ENCODE peak calls at places on chromosomes 3 and 15, in five cellular contexts. One of them, this sample, is unnamed.

GRCh38 chr3:126454026-126454425 is 21.7 kb downstream of the ZXDC start:
- DNase-seq in EL: no peak
- DNase-seq in brain microvascular endothelial cell: no peak
- DNase-seq in activated T-cell treated with anti-CD3 and anti-CD28 coated beads, Interleukin-2, amount 50 U/mL, for 4 hours: no peak
- DNase-seq in astrocyte: no peak
- DNase-seq in this sample: no peak

GRCh38 chr3:174376346-174376745 is 482.8 kb upstream of the NAALADL2 start:
- DNase-seq in brain microvascular endothelial cell: no peak
- DNase-seq in activated T-cell treated with anti-CD3 and anti-CD28 coated beads, Interleukin-2, amount 50 U/mL, for 4 hours: no peak
- DNase-seq in EL: peak
- DNase-seq in astrocyte: peak
- DNase-seq in this sample: no peak

GRCh38 chr3:155807823-155808222 is 1.7 kb upstream of the C3orf33 start:
- DNase-seq in astrocyte: peak
- DNase-seq in EL: no peak
- DNase-seq in brain microvascular endothelial cell: no peak
- DNase-seq in activated T-cell treated with anti-CD3 and anti-CD28 coated beads, Interleukin-2, amount 50 U/mL, for 4 hours: no peak
- DNase-seq in this sample: no peak

GRCh38 chr15:38557855-38558713 is 6.5 kb downstream of the RASGRP1 start:
- DNase-seq in EL: no peak
- DNase-seq in activated T-cell treated with anti-CD3 and anti-CD28 coated beads, Interleukin-2, amount 50 U/mL, for 4 hours: no peak
- DNase-seq in brain microvascular endothelial cell: no peak
- DNase-seq in astrocyte: no peak
- DNase-seq in this sample: no peak

GRCh38 chr3:186149319-186149718 is 40.4 kb upstream of the ETV5 start:
- DNase-seq in astrocyte: no peak
- DNase-seq in brain microvascular endothelial cell: no peak
- DNase-seq in EL: no peak
- DNase-seq in activated T-cell treated with anti-CD3 and anti-CD28 coated beads, Interleukin-2, amount 50 U/mL, for 4 hours: no peak
- DNase-seq in this sample: no peak

GRCh38 chr3:24830230-24831152 is 335.8 kb upstream of the THRB start:
- DNase-seq in EL: no peak
- DNase-seq in brain microvascular endothelial cell: no peak
- DNase-seq in activated T-cell treated with anti-CD3 and anti-CD28 coated beads, Interleukin-2, amount 50 U/mL, for 4 hours: no peak
- DNase-seq in astrocyte: no peak
- DNase-seq in this sample: no peak

GRCh38 chr3:13584427-13584891 is 35.5 kb downstream of the FBLN2 start:
- DNase-seq in activated T-cell treated with anti-CD3 and anti-CD28 coated beads, Interleukin-2, amount 50 U/mL, for 4 hours: no peak
- DNase-seq in EL: no peak
- DNase-seq in astrocyte: no peak
- DNase-seq in brain microvascular endothelial cell: no peak
- DNase-seq in this sample: no peak

GRCh38 chr3:15207836-15208504 is 1.9 kb downstream of the CAPN7 start:
- DNase-seq in EL: peak
- DNase-seq in activated T-cell treated with anti-CD3 and anti-CD28 coated beads, Interleukin-2, amount 50 U/mL, for 4 hours: no peak
- DNase-seq in brain microvascular endothelial cell: no peak
- DNase-seq in astrocyte: no peak
- DNase-seq in this sample: no peak

GRCh38 chr3:4079354-4080180 is 223.6 kb upstream of the SETMAR start:
- DNase-seq in EL: no peak
- DNase-seq in brain microvascular endothelial cell: no peak
- DNase-seq in astrocyte: no peak
- DNase-seq in activated T-cell treated with anti-CD3 and anti-CD28 coated beads, Interleukin-2, amount 50 U/mL, for 4 hours: no peak
- DNase-seq in this sample: no peak

GRCh38 chr3:107242579-107242978 is 134.7 kb upstream of the CCDC54 start:
- DNase-seq in activated T-cell treated with anti-CD3 and anti-CD28 coated beads, Interleukin-2, amount 50 U/mL, for 4 hours: no peak
- DNase-seq in astrocyte: no peak
- DNase-seq in brain microvascular endothelial cell: no peak
- DNase-seq in EL: peak
- DNase-seq in this sample: no peak

GRCh38 chr3:127706785-127707351 is 34.1 kb downstream of the ABTB1 start:
- DNase-seq in astrocyte: no peak
- DNase-seq in EL: no peak
- DNase-seq in brain microvascular endothelial cell: no peak
- DNase-seq in activated T-cell treated with anti-CD3 and anti-CD28 coated beads, Interleukin-2, amount 50 U/mL, for 4 hours: no peak
- DNase-seq in this sample: no peak

GRCh38 chr3:122105626-122106025 is 50.5 kb downstream of the CD86 start:
- DNase-seq in EL: no peak
- DNase-seq in brain microvascular endothelial cell: no peak
- DNase-seq in astrocyte: peak
- DNase-seq in activated T-cell treated with anti-CD3 and anti-CD28 coated beads, Interleukin-2, amount 50 U/mL, for 4 hours: no peak
- DNase-seq in this sample: no peak

GRCh38 chr3:181555681-181556080 is 156.0 kb upstream of the SOX2 start:
- DNase-seq in astrocyte: no peak
- DNase-seq in brain microvascular endothelial cell: no peak
- DNase-seq in activated T-cell treated with anti-CD3 and anti-CD28 coated beads, Interleukin-2, amount 50 U/mL, for 4 hours: no peak
- DNase-seq in EL: no peak
- DNase-seq in this sample: no peak

GRCh38 chr15:58331562-58331902 is 100.3 kb upstream of the LIPC start:
- DNase-seq in EL: no peak
- DNase-seq in activated T-cell treated with anti-CD3 and anti-CD28 coated beads, Interleukin-2, amount 50 U/mL, for 4 hours: no peak
- DNase-seq in brain microvascular endothelial cell: no peak
- DNase-seq in astrocyte: no peak
- DNase-seq in this sample: no peak

GRCh38 chr3:113844622-113845222 is 6.1 kb downstream of the GRAMD1C start:
- DNase-seq in activated T-cell treated with anti-CD3 and anti-CD28 coated beads, Interleukin-2, amount 50 U/mL, for 4 hours: no peak
- DNase-seq in EL: peak
- DNase-seq in astrocyte: peak
- DNase-seq in brain microvascular endothelial cell: peak
- DNase-seq in this sample: peak

GRCh38 chr3:146469206-146470017 is at the start of gene PLSCR2:
- DNase-seq in EL: peak
- DNase-seq in brain microvascular endothelial cell: no peak
- DNase-seq in astrocyte: no peak
- DNase-seq in activated T-cell treated with anti-CD3 and anti-CD28 coated beads, Interleukin-2, amount 50 U/mL, for 4 hours: peak
- DNase-seq in this sample: peak

GRCh38 chr15:75030023-75030413 is 6.6 kb downstream of the PPCDC start:
- DNase-seq in astrocyte: no peak
- DNase-seq in brain microvascular endothelial cell: no peak
- DNase-seq in EL: peak
- DNase-seq in activated T-cell treated with anti-CD3 and anti-CD28 coated beads, Interleukin-2, amount 50 U/mL, for 4 hours: no peak
- DNase-seq in this sample: no peak

GRCh38 chr15:70615435-70616310 is 147.7 kb downstream of the UACA start:
- DNase-seq in astrocyte: no peak
- DNase-seq in activated T-cell treated with anti-CD3 and anti-CD28 coated beads, Interleukin-2, amount 50 U/mL, for 4 hours: no peak
- DNase-seq in EL: no peak
- DNase-seq in brain microvascular endothelial cell: no peak
- DNase-seq in this sample: no peak

GRCh38 chr3:111392911-111393351 is 149.1 kb upstream of the CD96 start:
- DNase-seq in astrocyte: peak
- DNase-seq in activated T-cell treated with anti-CD3 and anti-CD28 coated beads, Interleukin-2, amount 50 U/mL, for 4 hours: peak
- DNase-seq in EL: no peak
- DNase-seq in brain microvascular endothelial cell: no peak
- DNase-seq in this sample: no peak

GRCh38 chr3:196237203-196237602 is 20.9 kb downstream of the SLC51A start:
- DNase-seq in EL: no peak
- DNase-seq in activated T-cell treated with anti-CD3 and anti-CD28 coated beads, Interleukin-2, amount 50 U/mL, for 4 hours: no peak
- DNase-seq in brain microvascular endothelial cell: no peak
- DNase-seq in astrocyte: no peak
- DNase-seq in this sample: no peak

GRCh38 chr15:95215016-95215415 is 983.7 kb downstream of the MCTP2 start:
- DNase-seq in EL: no peak
- DNase-seq in activated T-cell treated with anti-CD3 and anti-CD28 coated beads, Interleukin-2, amount 50 U/mL, for 4 hours: no peak
- DNase-seq in brain microvascular endothelial cell: no peak
- DNase-seq in astrocyte: no peak
- DNase-seq in this sample: no peak

GRCh38 chr15:69304176-69304533 is 5.4 kb downstream of the PAQR5 start:
- DNase-seq in astrocyte: peak
- DNase-seq in activated T-cell treated with anti-CD3 and anti-CD28 coated beads, Interleukin-2, amount 50 U/mL, for 4 hours: no peak
- DNase-seq in brain microvascular endothelial cell: peak
- DNase-seq in EL: peak
- DNase-seq in this sample: no peak

GRCh38 chr3:184167786-184168185 is 6.9 kb upstream of the AP2M1 start:
- DNase-seq in EL: no peak
- DNase-seq in brain microvascular endothelial cell: no peak
- DNase-seq in activated T-cell treated with anti-CD3 and anti-CD28 coated beads, Interleukin-2, amount 50 U/mL, for 4 hours: no peak
- DNase-seq in astrocyte: no peak
- DNase-seq in this sample: no peak

GRCh38 chr3:145776782-145777408 is 384.1 kb downstream of the PLOD2 start:
- DNase-seq in astrocyte: peak
- DNase-seq in brain microvascular endothelial cell: peak
- DNase-seq in EL: peak
- DNase-seq in activated T-cell treated with anti-CD3 and anti-CD28 coated beads, Interleukin-2, amount 50 U/mL, for 4 hours: no peak
- DNase-seq in this sample: no peak